ENCODE peak calls at places on chromosomes 16 and 17, in seven cellular contexts. R is fibroblast of lung, U is GM23248, D is H1, X is neural progenitor cell, C is A673, V is mammary epithelial cell. T is an unnamed sample.

GRCh38 chr17:35243459-35244204 is 760 bp downstream of the SLFN5 start:
- DNase-seq in U (peak), D (no peak), R (peak), V (peak), X (peak), C (peak), T (no peak)

GRCh38 chr17:1713878-1714487 is 3.8 kb upstream of the TLCD2 start:
- DNase-seq in D (no peak), C (peak), X (peak), V (peak), U (peak), R (peak), T (no peak)

GRCh38 chr17:83096401-83097220 is 17.2 kb downstream of the METRNL start:
- DNase-seq in C (no peak), X (no peak), D (no peak), V (no peak), R (no peak), U (no peak), T (no peak)

GRCh38 chr17:56045907-56046306 is 107.4 kb upstream of the ANKFN1 start:
- DNase-seq in V (no peak), R (no peak), X (no peak), U (no peak), D (no peak), C (no peak), T (no peak)

GRCh38 chr17:4136373-4136772 is 6.5 kb downstream of the ZZEF1 start:
- DNase-seq in C (no peak), U (no peak), V (peak), R (no peak), D (no peak), X (no peak), T (no peak)

GRCh38 chr16:83031524-83031923 is 404.8 kb downstream of the CDH13 start:
- DNase-seq in V (no peak), U (peak), R (no peak), D (no peak), C (no peak), X (no peak), T (no peak)

GRCh38 chr16:4306439-4307214 is 9.2 kb upstream of the GLIS2 start:
- DNase-seq in C (no peak), V (no peak), U (no peak), X (peak), R (no peak), D (no peak), T (no peak)

GRCh38 chr17:76495663-76496400 is 5.4 kb downstream of the RHBDF2 start:
- DNase-seq in U (no peak), C (peak), R (no peak), V (no peak), D (no peak), X (no peak), T (no peak)

GRCh38 chr16:10749680-10750035 is 6.0 kb downstream of the NUBP1 start:
- DNase-seq in U (peak), R (peak), V (peak), C (no peak), X (no peak), D (no peak), T (no peak)

GRCh38 chr16:80614908-80615696 is 74.3 kb downstream of the DYNLRB2 start:
- DNase-seq in X (no peak), V (peak), U (peak), D (no peak), R (peak), C (no peak), T (no peak)

GRCh38 chr17:77722366-77722765 is 236.1 kb upstream of the TNRC6C start:
- DNase-seq in D (no peak), R (no peak), X (no peak), C (no peak), V (no peak), U (no peak), T (no peak)

GRCh38 chr17:77814091-77814772 is 144.3 kb upstream of the TNRC6C start:
- DNase-seq in R (no peak), U (no peak), D (no peak), X (no peak), V (no peak), C (no peak), T (no peak)

GRCh38 chr16:80844368-80844767 is 40.0 kb upstream of the CDYL2 start:
- DNase-seq in X (no peak), R (no peak), V (no peak), D (no peak), C (no peak), U (no peak), T (no peak)

GRCh38 chr16:3959148-3959547 is 78.6 kb upstream of the CREBBP start:
- DNase-seq in C (no peak), X (no peak), V (peak), U (no peak), D (no peak), R (peak), T (no peak)

GRCh38 chr17:2940352-2940751 is 123.1 kb downstream of the OR1D5 start:
- DNase-seq in C (no peak), U (peak), X (peak), R (no peak), V (no peak), D (no peak), T (no peak)

GRCh38 chr16:54936979-54937672 is 6.5 kb downstream of the IRX5 start:
- DNase-seq in R (no peak), V (peak), X (peak), D (no peak), C (no peak), U (peak), T (no peak)

GRCh38 chr16:54939537-54940278 is 9.0 kb downstream of the IRX5 start:
- DNase-seq in R (no peak), D (no peak), V (no peak), U (peak), C (no peak), X (peak), T (no peak)

GRCh38 chr16:54940279-54940604 is 9.6 kb downstream of the IRX5 start:
- DNase-seq in U (no peak), V (no peak), X (no peak), R (no peak), D (no peak), C (no peak), T (no peak)

GRCh38 chr16:54937673-54938350 is 7.1 kb downstream of the IRX5 start:
- DNase-seq in V (peak), U (peak), D (no peak), X (no peak), C (no peak), R (no peak), T (no peak)

DNA sequence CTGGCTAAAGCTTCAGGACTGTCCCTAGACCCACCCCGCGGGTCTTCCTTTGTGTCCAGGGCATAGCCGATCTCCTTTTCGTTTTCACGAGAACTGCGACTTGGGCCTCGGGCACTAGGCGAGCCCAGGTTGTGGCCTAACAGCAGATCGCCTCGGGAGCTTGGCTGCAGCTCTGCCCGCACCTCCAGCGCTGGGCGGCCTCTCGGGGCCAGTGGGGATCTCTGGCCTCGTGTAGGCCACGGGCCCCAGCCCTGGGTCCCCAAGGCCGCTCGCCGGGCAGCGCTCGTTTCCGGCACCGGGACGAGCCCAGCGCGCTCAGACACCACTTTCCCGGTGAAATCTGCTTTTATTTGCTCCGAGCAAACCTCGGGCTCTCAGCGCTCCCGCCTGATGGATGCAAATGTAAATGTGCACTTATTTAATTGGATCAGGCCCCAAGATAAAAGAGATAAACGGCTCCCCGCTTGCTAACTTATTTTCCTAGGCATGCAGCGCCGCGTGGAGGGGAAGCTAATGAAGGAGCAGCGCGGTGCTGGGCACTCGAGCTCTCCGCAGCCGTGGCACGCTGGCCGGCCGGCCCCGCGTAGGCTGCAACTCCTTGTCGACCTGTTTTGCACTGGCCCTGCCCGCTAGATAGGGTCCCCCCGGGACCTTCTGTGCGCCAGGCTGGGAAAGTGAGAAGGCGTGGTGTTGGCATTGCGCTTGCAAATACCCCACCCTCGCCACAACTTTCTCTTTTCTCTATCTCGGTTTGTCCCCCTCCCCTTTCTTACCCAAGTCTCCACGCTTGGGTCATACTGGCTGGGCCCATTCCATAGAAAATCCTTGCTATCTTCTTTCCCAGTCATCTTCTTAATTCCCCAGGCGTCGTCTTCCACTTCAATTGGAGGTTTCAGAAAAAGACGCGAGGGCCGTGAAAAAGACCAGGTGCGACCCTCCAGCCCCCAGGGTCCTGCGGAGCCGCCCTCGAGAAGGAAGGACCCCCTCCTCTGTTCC is 8.0 kb downstream of the IRX5 start:
- DNase-seq in D (no peak), X (peak), V (peak), C (peak), R (no peak), U (peak), T (no peak)
- TF ChIP-seq EZH2 in D (peak), X (peak), V (no peak), C (no peak), R (no peak), U (no peak), T (no peak)

GRCh38 chr17:48568499-48569259 is 9.5 kb downstream of the HOXB4 start:
- DNase-seq in X (no peak), R (peak), D (no peak), V (peak), U (no peak), C (peak), T (no peak)
- TF ChIP-seq EZH2 in X (peak), R (no peak), D (peak), V (no peak), U (no peak), C (no peak), T (no peak)

GRCh38 chr17:48994548-48995331 is 2.4 kb upstream of the IGF2BP1 start:
- DNase-seq in C (peak), U (no peak), X (no peak), V (no peak), D (no peak), R (no peak), T (no peak)

GRCh38 chr17:48996696-48997102 is 486 bp upstream of the IGF2BP1 start:
- DNase-seq in D (no peak), X (no peak), U (no peak), R (no peak), C (no peak), V (no peak), T (no peak)

GRCh38 chr17:48995332-48995870 is 1.8 kb upstream of the IGF2BP1 start:
- DNase-seq in V (no peak), U (peak), D (no peak), C (peak), X (peak), R (peak), T (no peak)

GRCh38 chr17:48997103-48997826 is at the start of gene IGF2BP1:
- DNase-seq in V (no peak), X (peak), U (peak), D (peak), R (peak), C (peak), T (peak)

GRCh38 chr17:48995871-48996695 is 1.1 kb upstream of the IGF2BP1 start:
- DNase-seq in C (peak), U (peak), D (peak), X (peak), R (no peak), V (no peak), T (no peak)
- TF ChIP-seq EZH2 in C (no peak), U (peak), D (no peak), X (no peak), R (peak), V (peak), T (no peak)

GRCh38 chr16:13244770-13245169 is 343.4 kb downstream of the SHISA9 start:
- DNase-seq in D (no peak), C (no peak), X (no peak), R (no peak), U (no peak), V (no peak), T (no peak)
- TF ChIP-seq EZH2 in D (no peak), C (no peak), X (no peak), R (no peak), U (no peak), V (no peak), T (no peak)

GRCh38 chr17:74853048-74853397 is 6.7 kb downstream of the GRIN2C start:
- DNase-seq in X (no peak), V (no peak), U (no peak), D (no peak), R (no peak), C (no peak), T (no peak)

GRCh38 chr17:74853669-74854068 is 6.0 kb downstream of the GRIN2C start:
- DNase-seq in X (no peak), R (no peak), D (no peak), V (no peak), U (no peak), C (no peak), T (no peak)

GRCh38 chr17:74851612-74852236 is 8.0 kb downstream of the GRIN2C start:
- DNase-seq in C (no peak), U (no peak), X (no peak), V (no peak), R (no peak), D (no peak), T (no peak)

GRCh38 chr17:74850914-74851313 is 8.8 kb downstream of the GRIN2C start:
- DNase-seq in V (no peak), C (no peak), R (no peak), D (no peak), X (no peak), U (no peak), T (no peak)

DNA sequence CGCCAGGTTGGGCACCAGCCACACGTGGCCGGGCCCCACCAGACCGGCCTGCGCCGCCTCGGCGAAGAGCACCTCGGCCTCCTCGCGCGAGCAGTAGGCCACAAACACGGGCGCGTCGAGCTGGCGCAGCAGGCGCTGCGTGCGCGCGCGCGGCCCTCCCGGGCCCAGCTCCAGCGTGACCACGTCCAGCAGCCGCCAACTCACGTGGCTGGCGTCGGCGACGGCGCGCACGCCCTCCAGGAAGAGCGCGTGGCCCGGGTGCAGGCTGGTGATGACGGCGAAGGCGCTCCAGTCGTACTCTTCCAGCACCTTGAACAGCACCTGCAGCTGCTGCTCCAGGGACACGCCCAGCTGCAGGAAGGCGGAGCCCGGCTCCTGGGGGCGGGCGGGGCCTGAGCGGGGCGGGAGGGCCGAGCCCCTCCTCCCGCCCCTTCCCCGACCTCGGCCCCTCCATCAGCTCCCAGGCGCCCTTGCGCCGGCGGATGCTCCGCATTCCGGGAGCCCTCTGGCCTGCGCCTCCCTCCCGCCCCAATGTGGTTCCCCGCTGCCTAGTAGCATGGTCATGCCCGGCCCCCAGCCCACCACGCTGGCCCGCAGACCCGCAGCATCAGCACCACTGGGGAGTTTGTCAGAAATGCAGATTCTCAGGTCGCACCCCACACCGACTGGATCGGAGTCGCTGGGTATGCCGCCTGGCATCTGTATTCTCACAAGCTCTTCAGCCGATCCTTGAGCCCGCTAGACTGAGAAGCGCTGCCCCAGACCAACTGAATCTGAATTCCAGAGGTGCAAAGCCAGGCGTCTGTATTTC is 7.2 kb downstream of the GRIN2C start:
- DNase-seq in X (peak), C (no peak), U (peak), D (peak), V (peak), R (no peak), T (no peak)
- TF ChIP-seq EZH2 in X (peak), C (no peak), U (no peak), D (no peak), V (no peak), R (no peak), T (no peak)

DNA sequence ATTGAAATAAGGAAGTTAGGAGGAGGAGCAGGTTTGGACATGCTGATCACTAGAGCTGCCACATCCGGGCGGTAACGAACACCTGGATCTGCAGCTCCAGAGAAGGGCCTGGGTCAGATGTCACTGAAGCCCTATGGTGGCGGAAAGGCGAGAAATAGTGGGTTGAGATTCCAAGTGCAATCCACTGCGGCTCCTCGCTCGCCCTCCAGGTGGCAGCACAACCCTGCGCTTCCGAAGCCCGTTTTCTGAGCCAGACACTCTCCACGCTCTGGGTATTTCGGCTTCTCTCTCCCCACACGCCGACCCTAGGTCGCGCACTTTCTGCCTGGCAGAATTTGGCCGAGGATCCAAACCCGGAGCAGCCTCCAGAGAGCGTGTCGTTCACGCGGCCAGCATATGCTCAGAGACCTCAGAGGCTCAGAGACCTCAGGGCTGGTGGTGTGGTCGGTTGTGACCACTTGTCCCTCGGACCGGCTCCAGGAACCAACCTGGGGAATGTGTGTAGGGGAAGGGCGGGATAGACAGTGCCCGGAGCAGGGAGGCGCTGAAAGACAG is 922 bp upstream of the SLC2A4 start:
- DNase-seq in D (peak), V (peak), U (peak), X (peak), R (peak), C (peak), T (no peak)
- TF ChIP-seq EZH2 in D (no peak), V (peak), U (no peak), X (peak), R (no peak), C (no peak), T (no peak)

GRCh38 chr16:86569843-86570447 is 3.3 kb downstream of the FOXC2 start:
- DNase-seq in U (no peak), D (no peak), C (no peak), X (no peak), V (no peak), R (no peak), T (no peak)

GRCh38 chr16:86570542-86571196 is 4.0 kb downstream of the FOXC2 start:
- DNase-seq in D (no peak), X (no peak), R (no peak), V (no peak), U (no peak), C (no peak), T (no peak)

GRCh38 chr16:86567701-86568571 is 1.3 kb downstream of the FOXC2 start:
- DNase-seq in R (peak), U (peak), X (peak), V (peak), C (peak), D (no peak), T (no peak)

GRCh38 chr16:86566966-86567700 is 504 bp downstream of the FOXC2 start:
- DNase-seq in R (peak), X (peak), U (peak), D (no peak), C (peak), V (peak), T (no peak)

GRCh38 chr16:86568677-86569623 is 2.3 kb downstream of the FOXC2 start:
- DNase-seq in R (no peak), X (no peak), U (no peak), D (no peak), V (no peak), C (no peak), T (no peak)
- TF ChIP-seq EZH2 in R (no peak), X (peak), U (no peak), D (peak), V (no peak), C (peak), T (no peak)

GRCh38 chr16:69105501-69106361 is at the start of gene HAS3:
- DNase-seq in R (peak), X (peak), C (peak), D (peak), V (peak), U (peak), T (no peak)
- TF ChIP-seq EZH2 in R (no peak), X (no peak), C (no peak), D (no peak), V (no peak), U (peak), T (no peak)